ENCODE peak calls at places on chromosomes 2 and 18, in four cellular contexts. N is GM12878, W is K562, Q is GM12891. U is an unnamed sample.

GRCh38 chr2:240163844-240164574 is 23.6 kb upstream of the OTOS start:
- DNase-seq in W (no peak), Q (no peak), N (no peak), U (no peak)

GRCh38 chr2:200087451-200087850 is 132.1 kb downstream of the MAIP1 start:
- DNase-seq in Q (no peak), W (no peak), N (no peak), U (no peak)

GRCh38 chr2:62661263-62661635 is 44.3 kb upstream of the EHBP1 start:
- DNase-seq in W (no peak), Q (no peak), N (no peak), U (no peak)

GRCh38 chr18:32469691-32470131 is 971 bp downstream of the GAREM1 start:
- DNase-seq in Q (no peak), N (no peak), W (peak), U (peak)

GRCh38 chr2:176075476-176075875 is 8.3 kb downstream of the EVX2 start:
- DNase-seq in W (no peak), Q (no peak), N (no peak), U (no peak)

GRCh38 chr18:56469582-56469981 is 168.8 kb downstream of the TXNL1 start:
- DNase-seq in N (no peak), W (no peak), Q (no peak), U (no peak)

GRCh38 chr2:70716131-70716766 is 51.8 kb downstream of the ADD2 start:
- DNase-seq in W (no peak), N (no peak), Q (no peak), U (no peak)

GRCh38 chr2:168998609-168999211 is 32.4 kb downstream of the ABCB11 start:
- DNase-seq in N (no peak), Q (no peak), W (no peak), U (no peak)

GRCh38 chr2:120677221-120677620 is 58.4 kb upstream of the GLI2 start:
- DNase-seq in N (no peak), Q (no peak), W (no peak), U (no peak)

GRCh38 chr2:187369471-187369870 is 78.6 kb downstream of the CALCRL start:
- DNase-seq in W (no peak), Q (no peak), N (no peak), U (no peak)

GRCh38 chr18:49565656-49566055 is 3.8 kb downstream of the LIPG start:
- DNase-seq in N (no peak), Q (no peak), W (no peak), U (no peak)

GRCh38 chr2:240445961-240446538 is 10.6 kb downstream of the GPC1 start:
- DNase-seq in N (no peak), W (no peak), Q (no peak), U (no peak)

GRCh38 chr2:239249781-239250180 is 151.0 kb downstream of the HDAC4 start:
- DNase-seq in N (no peak), Q (no peak), W (no peak), U (no peak)

GRCh38 chr2:11644293-11644692 is 25.7 kb downstream of the NTSR2 start:
- DNase-seq in N (no peak), W (no peak), Q (no peak), U (no peak)

GRCh38 chr2:69203166-69203985 is 183.7 kb downstream of the GFPT1 start:
- DNase-seq in W (no peak), N (no peak), Q (no peak), U (no peak)

GRCh38 chr2:150255528-150255927 is 231.9 kb downstream of the RND3 start:
- DNase-seq in Q (no peak), W (no peak), N (no peak), U (no peak)

GRCh38 chr2:204638795-204639194 is 93.5 kb downstream of the PARD3B start:
- DNase-seq in N (no peak), W (no peak), Q (no peak), U (no peak)

GRCh38 chr18:61841709-61842108 is 51.1 kb downstream of the RNF152 start:
- DNase-seq in W (no peak), N (no peak), Q (no peak), U (no peak)

GRCh38 chr18:427005-427404 is 73.5 kb downstream of the COLEC12 start:
- DNase-seq in W (no peak), N (no peak), Q (no peak), U (no peak)

GRCh38 chr2:67451086-67451832 is 54.1 kb downstream of the ETAA1 start:
- DNase-seq in Q (no peak), W (no peak), N (no peak), U (no peak)

GRCh38 chr2:96538487-96539214 is 2.1 kb downstream of the ARID5A start:
- DNase-seq in Q (no peak), W (no peak), N (peak), U (peak)

GRCh38 chr2:24329700-24330099 is 30.6 kb downstream of the ITSN2 start:
- DNase-seq in Q (no peak), W (no peak), N (no peak), U (no peak)

DNA sequence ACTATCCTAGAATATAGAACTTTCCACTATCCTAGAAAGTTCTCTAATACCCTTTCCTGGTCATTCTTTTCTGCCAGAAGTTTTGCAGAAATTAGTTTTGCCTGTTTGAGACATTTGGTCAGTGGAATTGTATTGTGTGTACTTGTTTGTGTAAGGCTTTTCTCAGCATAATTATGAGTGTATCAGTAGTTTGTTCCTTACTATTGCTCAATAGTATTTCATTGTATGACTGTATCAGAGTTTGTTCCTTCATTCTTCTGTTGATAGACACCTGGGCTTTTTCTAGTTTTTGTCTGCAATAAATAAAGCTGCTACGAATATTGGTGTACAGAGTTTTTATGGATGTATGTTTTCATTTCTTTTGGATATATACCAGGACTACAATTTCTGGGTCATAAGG is 27.2 kb downstream of the CCDC138 start:
- DNase-seq in W (no peak), Q (no peak), N (no peak), U (no peak)
- TF ChIP-seq POLR2AphosphoS5 in W (no peak), Q (no peak), N (no peak), U (no peak)

DNA sequence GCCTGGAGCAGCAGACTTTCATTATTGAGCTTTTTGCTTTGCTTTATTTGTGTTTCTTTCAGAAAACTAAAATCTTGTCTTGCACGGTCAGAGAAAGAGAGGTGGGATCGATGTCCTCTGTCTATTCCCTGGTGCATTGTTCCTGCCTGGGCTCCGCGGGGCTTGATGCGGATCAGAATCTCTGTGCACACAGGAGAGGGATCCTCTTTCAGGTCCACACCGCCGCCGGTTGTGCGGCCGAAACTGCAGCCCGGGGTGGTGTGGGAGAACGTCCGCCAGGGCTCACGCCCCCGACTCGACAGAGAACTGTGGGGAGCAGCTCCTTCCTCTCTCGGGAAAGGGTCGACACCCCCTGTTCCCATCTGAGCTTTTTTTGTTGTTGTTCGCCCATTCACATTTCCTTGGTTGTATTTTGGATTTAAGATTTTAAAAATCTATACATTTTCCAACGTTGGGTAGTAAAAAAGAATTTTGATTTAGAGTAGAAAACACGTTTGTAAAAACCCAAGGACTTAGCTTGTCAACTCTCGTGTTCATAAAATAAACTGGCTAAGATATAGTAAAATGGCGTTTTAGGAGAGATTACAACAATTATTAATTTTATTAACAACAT is 23.6 kb upstream of the ZNF516 start:
- DNase-seq in W (no peak), N (no peak), Q (no peak), U (no peak)
- TF ChIP-seq SPI1 in W (no peak), N (no peak), Q (peak), U (no peak)

GRCh38 chr2:205807229-205807628 is 124.9 kb downstream of the NRP2 start:
- DNase-seq in W (no peak), Q (no peak), N (no peak), U (no peak)

GRCh38 chr2:205803507-205803906 is 121.2 kb downstream of the NRP2 start:
- DNase-seq in N (no peak), W (no peak), Q (no peak), U (no peak)

GRCh38 chr2:205807758-205808157 is 125.5 kb downstream of the NRP2 start:
- DNase-seq in Q (no peak), N (no peak), W (no peak), U (no peak)

GRCh38 chr2:205808493-205809121 is 126.3 kb downstream of the NRP2 start:
- DNase-seq in Q (no peak), N (no peak), W (no peak), U (no peak)

DNA sequence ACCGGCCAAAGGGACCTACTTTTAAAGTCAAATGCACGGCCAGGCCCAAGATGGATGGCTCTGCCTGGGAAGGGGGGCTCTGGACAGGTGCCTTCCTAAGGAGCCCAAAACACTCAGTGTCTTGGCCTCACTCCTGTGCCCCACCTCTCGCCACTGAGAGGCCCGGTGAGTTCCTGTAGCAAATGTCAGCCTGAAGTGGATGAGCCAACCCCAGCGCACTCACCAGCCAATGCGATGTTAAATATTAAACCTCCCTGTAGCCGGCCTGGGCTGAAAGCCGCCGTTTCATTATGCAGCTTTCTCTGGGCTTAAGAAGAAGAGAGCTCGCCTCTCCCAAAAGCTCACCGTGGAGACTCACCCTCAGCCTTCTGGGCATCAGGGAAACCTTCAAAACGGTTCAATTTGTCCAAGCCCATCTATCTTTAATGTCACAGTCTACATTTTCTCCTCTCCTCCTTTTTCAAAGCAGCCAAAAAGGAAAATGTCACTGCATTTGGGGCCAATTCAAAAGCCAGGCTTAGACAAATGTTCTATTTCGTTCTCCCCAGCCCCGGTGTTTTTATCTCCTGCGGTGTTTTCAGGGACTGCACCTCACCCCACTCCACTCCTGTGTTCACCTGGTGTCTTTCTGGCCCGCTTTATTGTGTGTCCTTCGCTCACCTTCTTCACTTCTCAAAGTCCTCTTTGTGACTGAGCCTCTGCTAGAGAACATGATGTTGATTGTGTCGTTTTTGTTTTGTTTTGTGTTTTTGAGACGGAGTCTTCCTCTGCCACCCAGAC is 124.0 kb downstream of the NRP2 start:
- DNase-seq in N (no peak), W (no peak), Q (no peak), U (no peak)
- TF ChIP-seq POLR2AphosphoS5 in N (no peak), W (no peak), Q (no peak), U (no peak)

GRCh38 chr2:36976065-36976464 is 9.7 kb upstream of the STRN start:
- DNase-seq in Q (no peak), W (no peak), N (no peak), U (no peak)
- TF ChIP-seq SPI1 in Q (no peak), W (no peak), N (no peak), U (no peak)

GRCh38 chr2:39247512-39247911 is 3.7 kb upstream of the CDKL4 start:
- DNase-seq in Q (no peak), W (no peak), N (no peak), U (no peak)
- TF ChIP-seq POLR2AphosphoS5 in Q (no peak), W (no peak), N (no peak), U (no peak)

GRCh38 chr2:147471126-147471525 is 373.7 kb upstream of the ACVR2A start:
- DNase-seq in W (no peak), Q (no peak), N (no peak), U (no peak)
- TF ChIP-seq SPI1 in W (no peak), Q (no peak), N (no peak), U (no peak)

DNA sequence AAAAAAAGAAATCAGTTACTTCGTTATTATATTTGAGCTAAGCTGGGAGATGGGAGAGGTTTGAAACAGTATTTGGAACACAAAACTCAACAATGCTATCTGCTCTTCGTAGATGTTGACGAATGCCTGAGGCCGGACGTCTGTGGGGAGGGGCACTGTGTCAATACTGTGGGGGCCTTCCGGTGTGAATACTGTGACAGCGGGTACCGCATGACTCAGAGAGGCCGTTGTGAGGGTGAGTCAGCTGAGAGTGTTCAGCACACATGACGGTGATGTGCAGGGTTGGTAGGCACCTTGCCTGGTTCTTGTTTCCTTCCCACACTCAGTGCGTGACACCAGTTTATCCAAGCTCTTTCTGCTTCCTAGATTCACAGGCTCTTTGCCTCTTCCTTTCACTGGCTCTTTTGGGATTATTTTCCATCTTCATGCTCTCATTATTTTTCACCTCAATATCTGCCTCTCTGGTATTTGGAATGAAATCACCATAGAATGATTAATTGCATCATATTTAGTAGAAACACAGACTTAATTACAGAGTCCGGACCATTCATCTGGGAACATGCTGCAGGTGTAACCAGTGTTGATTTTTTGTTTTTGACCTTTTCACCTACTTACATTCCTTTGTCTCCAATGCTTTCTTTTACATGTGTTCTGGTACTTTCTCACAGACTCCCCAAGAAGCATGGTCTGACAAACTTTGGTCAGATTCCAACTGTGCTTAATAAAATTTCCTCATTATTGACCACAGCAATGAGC is 200.6 kb upstream of the RASGRP3 start:
- DNase-seq in N (no peak), Q (no peak), W (peak), U (no peak)
- TF ChIP-seq POLR2AphosphoS5 in N (no peak), Q (no peak), W (no peak), U (no peak)

U was measured in HL-60.